ENCODE peak calls at places on chromosomes 16 and 17, in nine cellular contexts. T is tibial nerve, U is pancreas, S is upper lobe of left lung, I is fibroblast of lung, M is cardiac muscle cell, L is colonic mucosa, V is IMR-90, X is body of pancreas. H is an unnamed sample. For H3K4me1, the result is how much of the 10 kb centered on the place peaks cover.

GRCh38 chr17:63382826-63383225 is 63.3 kb downstream of the CYB561 start:
- DNase-seq in L (no peak), S (no peak), I (peak), T (no peak), U (no peak), X (no peak), M (peak), V (peak), H (no peak)

GRCh38 chr16:71352466-71352865 is 6.1 kb upstream of the CALB2 start:
- DNase-seq in I (no peak), S (no peak), X (no peak), U (no peak), M (no peak), L (no peak), V (no peak), T (no peak), H (no peak)

GRCh38 chr16:31118223-31119155 is 1.0 kb downstream of the KAT8 start:
- DNase-seq in V (peak), U (no peak), L (no peak), I (peak), T (no peak), M (peak), X (no peak), S (no peak), H (no peak)

GRCh38 chr16:1194665-1195392 is 30.2 kb downstream of the TPSG1 start:
- DNase-seq in X (peak), S (no peak), T (no peak), U (no peak), L (peak), V (no peak), M (no peak), I (no peak), H (peak)

GRCh38 chr17:51103451-51103850 is 17.2 kb downstream of the SPAG9 start:
- DNase-seq in L (no peak), I (peak), T (no peak), M (no peak), U (no peak), S (no peak), X (no peak), V (no peak), H (peak)

GRCh38 chr16:61616088-61616487 is 420.1 kb downstream of the CDH8 start:
- DNase-seq in X (no peak), V (no peak), S (no peak), T (no peak), M (no peak), L (no peak), U (no peak), I (no peak), H (no peak)

GRCh38 chr17:82216301-82217119 is 3.9 kb upstream of the CCDC57 start:
- DNase-seq in S (peak), U (peak), I (peak), V (peak), L (peak), X (peak), M (peak), T (peak), H (peak)

GRCh38 chr16:2716101-2716885 is 3.7 kb downstream of the PRSS27 start:
- DNase-seq in X (no peak), M (no peak), U (no peak), V (no peak), S (peak), L (no peak), T (no peak), I (no peak), H (no peak)

GRCh38 chr17:47741109-47741792 is 8.2 kb downstream of the TBX21 start:
- DNase-seq in V (no peak), X (no peak), I (no peak), S (no peak), U (no peak), T (no peak), M (no peak), L (no peak), H (no peak)

GRCh38 chr16:24013733-24014645 is 178.2 kb downstream of the PRKCB start:
- DNase-seq in V (no peak), S (no peak), L (peak), T (no peak), U (no peak), M (no peak), X (no peak), I (no peak), H (no peak)

GRCh38 chr17:80455328-80455710 is 21.1 kb downstream of the NPTX1 start:
- DNase-seq in S (no peak), T (no peak), V (peak), X (no peak), I (peak), M (no peak), L (no peak), U (no peak), H (no peak)

GRCh38 chr17:43799047-43799446 is 18.8 kb downstream of the CFAP97D1 start:
- DNase-seq in I (no peak), U (no peak), X (no peak), V (no peak), T (no peak), S (no peak), L (no peak), M (no peak), H (no peak)

GRCh38 chr17:61809816-61810392 is 53.4 kb downstream of the BRIP1 start:
- DNase-seq in T (no peak), I (peak), M (peak), U (no peak), L (no peak), V (peak), S (no peak), X (no peak), H (no peak)

GRCh38 chr17:50923611-50924010 is 57.5 kb upstream of the TOB1 start:
- DNase-seq in U (no peak), L (peak), T (no peak), V (no peak), S (no peak), M (no peak), I (no peak), X (no peak), H (peak)

GRCh38 chr17:36880506-36880905 is 56.8 kb upstream of the LHX1 start:
- DNase-seq in T (no peak), U (no peak), L (no peak), S (no peak), X (no peak), V (no peak), M (no peak), I (peak), H (no peak)

GRCh38 chr16:30927789-30928378 is 4.5 kb downstream of the FBXL19 start:
- DNase-seq in U (peak), I (peak), X (peak), L (peak), T (no peak), V (peak), S (peak), M (peak), H (peak)

GRCh38 chr16:69017036-69017783 is 88.2 kb upstream of the HAS3 start:
- DNase-seq in M (peak), S (no peak), V (peak), U (no peak), X (no peak), I (peak), L (no peak), T (no peak), H (no peak)

GRCh38 chr16:19419691-19420060 is 2.0 kb downstream of the TMC5 start:
- DNase-seq in T (no peak), L (no peak), S (no peak), V (peak), I (peak), X (no peak), M (peak), U (no peak), H (no peak)

GRCh38 chr17:7016406-7016805 is 4.0 kb downstream of the RNASEK start:
- DNase-seq in L (no peak), X (no peak), U (no peak), T (no peak), V (no peak), I (no peak), M (no peak), S (no peak), H (no peak)

GRCh38 chr17:76131061-76131691 is 9.9 kb downstream of the FOXJ1 start:
- DNase-seq in S (no peak), T (no peak), I (no peak), M (no peak), V (no peak), U (no peak), X (no peak), L (no peak), H (no peak)

GRCh38 chr16:80029706-80030481 is 429.4 kb upstream of the MAF start:
- DNase-seq in I (no peak), T (no peak), L (no peak), U (no peak), S (no peak), M (no peak), V (no peak), X (no peak), H (no peak)

GRCh38 chr16:24568392-24568791 is 29.0 kb downstream of the RBBP6 start:
- DNase-seq in I (peak), T (no peak), M (peak), L (no peak), V (peak), S (no peak), U (no peak), X (no peak), H (no peak)

GRCh38 chr17:70172921-70173320 is 3.6 kb downstream of the KCNJ2 start:
- DNase-seq in L (no peak), V (no peak), X (no peak), S (no peak), T (no peak), U (no peak), M (peak), I (peak), H (no peak)

GRCh38 chr16:60110531-60110930 is 1376.4 kb upstream of the GOT2 start:
- DNase-seq in U (no peak), L (no peak), S (no peak), I (no peak), V (no peak), T (no peak), X (no peak), M (no peak), H (no peak)

GRCh38 chr17:56203430-56203829 is 50.2 kb downstream of the ANKFN1 start:
- DNase-seq in L (no peak), X (no peak), V (no peak), T (no peak), S (no peak), U (no peak), I (no peak), M (no peak), H (no peak)

GRCh38 chr16:60107467-60107866 is 1373.4 kb upstream of the GOT2 start:
- DNase-seq in T (no peak), U (no peak), S (no peak), I (peak), X (no peak), V (no peak), L (no peak), M (peak), H (no peak)

GRCh38 chr17:2954898-2955445 is 108.4 kb downstream of the OR1D5 start:
- DNase-seq in U (peak), I (peak), V (peak), L (no peak), T (no peak), S (no peak), M (peak), X (peak), H (no peak)

GRCh38 chr17:39756376-39757079 is 18.8 kb downstream of the GRB7 start:
- DNase-seq in X (no peak), S (no peak), M (no peak), V (no peak), L (no peak), U (no peak), I (no peak), T (no peak), H (no peak)
- H3K4me1 ChIP-seq in X (under half), S (under half), M (under half), V (under half), L (under half), U (under half), I (under half), T (under half), H (under half)

GRCh38 chr16:15854906-15855703 is 1.7 kb downstream of the MYH11 start:
- DNase-seq in I (no peak), T (no peak), V (no peak), U (no peak), L (no peak), M (no peak), X (no peak), S (peak), H (no peak)
- H3K27ac ChIP-seq in I (no peak), T (no peak), V (no peak), U (no peak), L (peak), M (no peak), X (no peak), S (peak), H (no peak)

GRCh38 chr16:14354561-14355351 is 275.3 kb downstream of the PARN start:
- DNase-seq in M (peak), T (no peak), X (no peak), V (peak), U (no peak), I (no peak), L (no peak), S (no peak), H (no peak)
- H3K4me3 ChIP-seq in M (no peak), T (no peak), X (no peak), V (peak), U (no peak), I (peak), L (no peak), S (no peak), H (no peak)

DNA sequence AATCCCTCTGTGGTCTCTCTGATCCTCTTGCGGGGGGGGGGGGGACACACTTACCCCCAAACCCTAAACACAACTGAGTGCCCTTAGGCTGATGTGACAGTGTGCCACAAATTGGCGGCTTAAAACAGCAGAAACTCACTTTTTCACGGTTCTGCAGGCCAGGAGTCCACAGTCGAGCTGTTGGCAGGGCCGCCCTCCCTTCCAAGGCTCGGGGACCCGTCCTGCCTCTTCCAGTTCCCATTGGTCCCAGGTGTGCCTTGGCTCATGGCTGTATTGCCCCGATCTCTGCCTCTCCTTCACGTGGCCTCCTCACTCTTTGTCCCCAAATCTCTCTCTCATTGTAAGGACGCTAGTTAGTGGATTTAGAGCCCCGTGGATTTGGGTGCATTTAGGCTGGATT is 199.9 kb upstream of the CIBAR2 start:
- DNase-seq in V (no peak), X (no peak), I (no peak), U (no peak), T (no peak), M (no peak), L (no peak), S (no peak), H (peak)
- H3K4me1 ChIP-seq in V (under half), X (under half), I (under half), U (under half), T (half or more), M (half or more), L (under half), S (under half), H (half or more)

DNA sequence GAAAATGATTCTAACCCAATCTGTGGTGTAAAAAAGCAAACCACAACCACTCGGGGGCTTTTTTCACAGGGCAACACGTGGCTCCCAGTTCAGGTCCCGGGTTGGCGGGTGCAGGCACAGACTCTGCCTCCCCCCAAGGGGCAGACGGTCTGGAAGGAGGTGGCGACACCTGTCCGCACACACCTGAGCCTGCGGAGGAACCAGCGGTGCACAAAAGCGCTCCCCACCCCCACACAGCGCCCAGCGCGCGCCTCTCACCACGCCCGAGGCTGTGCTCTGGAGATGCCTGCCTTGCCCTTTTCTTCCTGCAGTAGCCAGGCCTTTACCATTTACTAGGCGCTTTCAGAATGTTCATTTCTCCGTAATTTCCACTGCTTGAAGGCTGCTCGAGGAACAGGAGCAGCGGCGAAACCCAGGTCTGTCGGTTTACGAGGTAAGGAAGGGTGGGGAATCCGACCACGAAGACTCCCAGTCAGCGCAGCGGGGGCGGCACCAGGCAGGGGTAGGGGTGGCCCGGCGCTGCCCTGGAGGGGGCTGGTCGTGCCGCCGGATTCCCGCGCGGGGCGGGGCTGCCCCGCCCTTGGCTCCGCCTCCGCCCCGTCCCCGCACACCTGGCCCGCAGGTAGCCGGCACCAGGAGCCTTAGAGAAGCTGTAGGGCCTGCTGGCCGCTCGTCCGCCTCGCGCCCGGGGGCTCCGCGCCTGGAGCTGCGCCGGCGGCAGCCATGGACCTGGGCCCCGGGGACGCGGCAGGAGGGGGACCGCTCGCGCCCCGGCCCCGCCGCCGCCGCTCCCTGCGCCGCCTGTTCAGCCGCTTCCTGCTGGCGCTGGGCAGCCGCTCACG is at the start of gene USP43:
- DNase-seq in I (peak), T (no peak), S (peak), V (no peak), L (peak), M (peak), X (peak), U (peak), H (peak)
- H3K27ac ChIP-seq in I (no peak), T (no peak), S (peak), V (no peak), L (peak), M (no peak), X (peak), U (peak), H (peak)

DNA sequence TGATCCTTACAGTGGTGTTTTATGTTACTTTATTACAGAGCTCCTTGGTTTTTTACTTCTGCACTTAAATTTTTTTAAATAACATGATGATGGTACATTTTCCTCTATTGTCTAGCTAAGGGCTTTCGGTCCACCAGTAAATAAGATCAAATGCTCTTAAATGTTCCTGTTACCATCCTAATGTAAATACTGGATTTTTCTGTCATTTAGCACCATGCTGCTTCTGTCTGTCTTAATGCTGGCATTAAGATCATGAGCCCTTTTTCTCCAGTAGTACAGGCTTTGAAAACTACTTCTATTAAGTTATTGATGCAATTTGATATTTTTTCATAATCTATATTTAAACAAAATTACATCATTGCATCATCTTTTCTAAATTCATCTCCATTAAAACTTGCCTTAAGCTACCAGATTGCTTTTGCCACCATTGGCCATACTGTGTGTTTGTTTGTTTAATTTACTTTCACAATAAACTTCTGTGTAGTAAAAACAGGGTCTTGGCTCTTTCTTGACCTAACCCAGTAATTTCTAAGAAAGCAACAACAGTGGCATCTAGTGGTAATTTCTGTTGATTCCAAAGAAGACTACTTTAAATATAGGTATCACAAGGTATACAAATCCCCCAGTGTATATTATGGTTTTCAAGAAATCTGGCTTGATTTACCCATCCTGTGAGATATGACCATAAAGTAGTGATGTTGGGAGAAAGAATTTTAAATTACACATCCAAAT is 9.0 kb upstream of the PHAF1 start:
- DNase-seq in I (peak), X (no peak), U (no peak), L (no peak), V (peak), M (peak), S (no peak), T (no peak), H (no peak)
- H3K4me3 ChIP-seq in I (no peak), X (no peak), U (no peak), L (no peak), V (no peak), M (no peak), S (no peak), T (no peak), H (no peak)

DNA sequence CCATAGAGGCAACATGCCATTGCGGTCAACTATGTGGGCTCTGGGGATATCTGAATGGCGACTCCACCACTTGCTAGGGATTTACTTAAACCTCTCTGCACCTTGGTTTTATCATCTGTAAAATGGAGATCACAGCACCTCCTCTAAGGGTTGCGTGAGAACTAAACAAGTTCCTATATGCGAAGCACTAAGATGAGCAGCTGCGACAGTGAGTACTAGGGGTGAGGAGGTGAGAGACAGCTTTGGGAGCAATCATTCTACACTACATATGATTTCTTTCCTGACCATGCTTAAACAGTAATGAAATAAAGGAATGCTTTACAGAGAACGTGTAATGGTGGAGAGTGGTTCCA is 61.4 kb downstream of the CREBBP start:
- DNase-seq in I (no peak), V (no peak), S (no peak), M (no peak), L (no peak), U (no peak), X (no peak), T (no peak), H (no peak)
- H3K4me1 ChIP-seq in I (under half), V (under half), S (half or more), M (under half), L (under half), U (under half), X (half or more), T (under half), H (half or more)

H was measured in thyroid gland.